ENCODE peak calls at places on chromosomes 4 and X, in ten cellular contexts. C is transverse colon, N is A549, K is HFF-Myc, L is left ventricle myocardium inferior, W is body of pancreas, U is lung, Z is kidney epithelial cell, O is esophagus squamous epithelium, S is GM06990. G is an unnamed sample.

GRCh38 chr4:81565137-81565870 is 93.6 kb upstream of the RASGEF1B start:
- DNase-seq in C (peak), N (no peak), K (no peak), L (peak), W (peak), U (peak), Z (no peak), O (no peak), S (no peak), G (no peak)

GRCh38 chrX:118211891-118212816 is 95.5 kb upstream of the KLHL13 start:
- DNase-seq in C (no peak), N (no peak), K (no peak), L (no peak), W (no peak), U (no peak), Z (no peak), O (no peak), S (peak), G (no peak)

GRCh38 chr4:156941940-156942548 is 29.6 kb downstream of the PDGFC start:
- DNase-seq in C (peak), N (peak), K (peak), L (no peak), W (peak), U (peak), Z (peak), O (no peak), S (no peak), G (no peak)

GRCh38 chr4:10077492-10078335 is 38.9 kb downstream of the WDR1 start:
- DNase-seq in C (no peak), N (no peak), K (no peak), L (peak), W (peak), U (no peak), Z (no peak), O (no peak), S (no peak), G (no peak)

GRCh38 chrX:107675823-107676555 is 47.7 kb downstream of the PRPS1 start:
- DNase-seq in C (no peak), N (no peak), K (no peak), L (no peak), W (no peak), U (peak), Z (no peak), O (no peak), S (no peak), G (no peak)

GRCh38 chr4:5708171-5708828 is at the start of gene EVC2:
- DNase-seq in C (peak), N (peak), K (no peak), L (peak), W (peak), U (peak), Z (no peak), O (no peak), S (peak), G (peak)

GRCh38 chr4:73731968-73732610 is 8.3 kb upstream of the CXCL8 start:
- DNase-seq in C (no peak), N (no peak), K (no peak), L (no peak), W (no peak), U (peak), Z (no peak), O (peak), S (no peak), G (no peak)

GRCh38 chr4:19700951-19701350 is 550.8 kb upstream of the SLIT2 start:
- DNase-seq in C (no peak), N (no peak), K (no peak), L (no peak), W (no peak), U (no peak), Z (peak), O (no peak), S (no peak), G (no peak)

GRCh38 chr4:27759621-27760020 is 899.0 kb downstream of the STIM2 start:
- DNase-seq in C (no peak), N (no peak), K (no peak), L (no peak), W (no peak), U (no peak), Z (no peak), O (no peak), S (no peak), G (no peak)

GRCh38 chrX:74293343-74293946 is 10.5 kb upstream of the ZCCHC13 start:
- DNase-seq in C (peak), N (peak), K (no peak), L (peak), W (peak), U (peak), Z (peak), O (no peak), S (peak), G (peak)

GRCh38 chr4:142719854-142720541 is 126.1 kb downstream of the INPP4B start:
- DNase-seq in C (no peak), N (peak), K (no peak), L (no peak), W (no peak), U (no peak), Z (no peak), O (no peak), S (no peak), G (peak)

GRCh38 chr4:21387683-21388082 is 560.9 kb downstream of the KCNIP4 start:
- DNase-seq in C (no peak), N (no peak), K (no peak), L (no peak), W (no peak), U (no peak), Z (no peak), O (no peak), S (no peak), G (no peak)

GRCh38 chrX:18674788-18675735 is 3.2 kb upstream of the RS1 start:
- DNase-seq in C (peak), N (peak), K (peak), L (peak), W (peak), U (peak), Z (no peak), O (peak), S (peak), G (peak)

DNA sequence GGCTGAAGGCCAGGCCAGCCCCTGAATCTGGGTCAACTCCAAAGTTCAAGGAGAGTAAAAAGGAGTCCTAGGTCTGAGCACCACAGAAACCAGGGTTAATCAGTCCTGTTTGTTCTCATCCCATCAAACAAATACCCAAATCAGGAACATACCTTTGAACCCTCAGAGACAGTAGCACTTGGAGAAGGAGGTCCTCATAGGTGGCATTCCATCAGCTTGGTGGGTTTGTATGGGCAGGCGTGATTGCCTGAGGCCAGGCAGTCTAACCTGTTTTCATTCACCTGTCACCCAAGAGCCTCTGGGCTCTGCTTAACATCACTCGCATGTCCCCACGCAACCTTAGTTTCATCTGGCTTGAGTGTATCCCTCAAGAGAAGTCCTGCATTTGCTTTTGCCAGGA is 17.5 kb upstream of the MBTPS2 start:
- DNase-seq in C (no peak), N (no peak), K (no peak), L (no peak), W (no peak), U (no peak), Z (no peak), O (no peak), S (no peak), G (no peak)
- TF ChIP-seq CTCF in C (no peak), N (no peak), K (no peak), L (no peak), W (no peak), U (no peak), Z (no peak), O (no peak), S (no peak), G (no peak)

GRCh38 chr4:94757192-94758140 is at the start of gene BMPR1B:
- DNase-seq in C (no peak), N (no peak), K (no peak), L (no peak), W (peak), U (no peak), Z (peak), O (no peak), S (no peak), G (no peak)
- TF ChIP-seq CTCF in C (no peak), N (peak), K (no peak), L (no peak), W (no peak), U (no peak), Z (peak), O (no peak), S (no peak), G (no peak)

DNA sequence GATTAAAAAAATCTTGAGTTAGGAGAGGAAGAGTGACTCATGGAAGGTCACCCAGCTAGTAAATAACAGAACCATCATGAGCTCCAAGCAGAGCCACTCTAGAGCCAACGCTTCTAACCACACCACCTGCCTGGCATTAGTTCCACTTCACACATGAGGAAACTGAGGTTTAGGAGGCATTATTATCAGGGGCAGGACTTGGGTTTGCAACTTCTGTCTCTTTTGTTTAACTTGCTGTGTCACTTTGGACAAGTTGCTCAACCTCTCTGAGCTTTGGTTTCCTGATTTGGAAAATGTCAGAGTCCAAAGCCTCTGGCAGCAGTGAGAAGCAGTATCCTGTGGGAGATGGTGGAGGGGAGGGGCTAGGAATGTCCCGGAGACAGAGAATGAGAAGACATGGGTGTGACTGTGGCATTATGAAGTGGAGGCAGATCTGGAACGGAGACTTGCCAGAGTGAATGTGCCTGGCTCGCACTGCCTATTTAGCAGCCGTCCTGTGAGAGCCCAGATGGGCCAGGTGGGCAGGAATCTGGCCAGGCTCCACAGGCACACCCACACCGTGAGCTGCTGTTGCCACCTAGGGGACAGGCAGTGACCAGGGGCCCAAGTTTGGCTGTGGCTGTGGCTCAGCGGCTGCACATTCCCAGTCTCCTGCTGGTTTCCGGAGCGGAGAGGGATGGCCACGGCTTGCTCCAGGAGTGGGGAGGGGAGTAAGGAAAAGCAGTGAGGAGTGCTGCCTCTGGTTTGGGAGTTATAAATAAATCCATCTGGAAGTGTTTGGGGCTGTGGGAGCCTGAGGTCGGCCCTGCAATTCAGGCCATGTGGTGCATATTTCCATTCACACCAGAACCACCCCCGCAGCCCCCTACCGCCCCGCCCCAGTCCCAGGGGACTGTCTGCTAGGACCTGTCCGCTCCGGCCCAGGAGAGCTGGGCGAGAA is 93.4 kb downstream of the NHSL2 start:
- DNase-seq in C (no peak), N (no peak), K (peak), L (peak), W (no peak), U (no peak), Z (no peak), O (no peak), S (no peak), G (no peak)
- TF ChIP-seq CTCF in C (no peak), N (peak), K (peak), L (no peak), W (no peak), U (no peak), Z (peak), O (no peak), S (peak), G (no peak)

DNA sequence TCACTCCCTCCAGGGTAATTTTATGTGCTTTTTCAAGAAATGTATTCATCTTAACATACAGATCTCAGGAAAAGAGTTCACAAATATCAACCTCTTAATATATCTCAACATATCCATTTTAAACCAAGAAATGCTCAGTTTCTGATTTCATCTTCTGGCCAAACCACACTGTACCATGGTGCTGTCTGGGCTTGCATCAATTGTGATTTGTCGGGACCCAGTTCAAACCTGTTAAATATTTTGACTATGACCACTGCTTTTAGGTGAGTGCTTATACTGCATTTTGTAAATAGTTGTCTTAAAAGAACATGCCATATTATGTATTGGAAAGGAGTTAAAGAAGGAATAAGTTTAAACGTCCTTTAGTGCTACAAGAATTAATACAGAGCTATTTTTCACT is 352.1 kb downstream of the SPOCK3 start:
- DNase-seq in C (no peak), N (no peak), K (no peak), L (no peak), W (no peak), U (no peak), Z (no peak), O (no peak), S (no peak), G (no peak)
- TF ChIP-seq CTCF in C (no peak), N (no peak), K (no peak), L (no peak), W (no peak), U (no peak), Z (no peak), O (no peak), S (no peak), G (no peak)

DNA sequence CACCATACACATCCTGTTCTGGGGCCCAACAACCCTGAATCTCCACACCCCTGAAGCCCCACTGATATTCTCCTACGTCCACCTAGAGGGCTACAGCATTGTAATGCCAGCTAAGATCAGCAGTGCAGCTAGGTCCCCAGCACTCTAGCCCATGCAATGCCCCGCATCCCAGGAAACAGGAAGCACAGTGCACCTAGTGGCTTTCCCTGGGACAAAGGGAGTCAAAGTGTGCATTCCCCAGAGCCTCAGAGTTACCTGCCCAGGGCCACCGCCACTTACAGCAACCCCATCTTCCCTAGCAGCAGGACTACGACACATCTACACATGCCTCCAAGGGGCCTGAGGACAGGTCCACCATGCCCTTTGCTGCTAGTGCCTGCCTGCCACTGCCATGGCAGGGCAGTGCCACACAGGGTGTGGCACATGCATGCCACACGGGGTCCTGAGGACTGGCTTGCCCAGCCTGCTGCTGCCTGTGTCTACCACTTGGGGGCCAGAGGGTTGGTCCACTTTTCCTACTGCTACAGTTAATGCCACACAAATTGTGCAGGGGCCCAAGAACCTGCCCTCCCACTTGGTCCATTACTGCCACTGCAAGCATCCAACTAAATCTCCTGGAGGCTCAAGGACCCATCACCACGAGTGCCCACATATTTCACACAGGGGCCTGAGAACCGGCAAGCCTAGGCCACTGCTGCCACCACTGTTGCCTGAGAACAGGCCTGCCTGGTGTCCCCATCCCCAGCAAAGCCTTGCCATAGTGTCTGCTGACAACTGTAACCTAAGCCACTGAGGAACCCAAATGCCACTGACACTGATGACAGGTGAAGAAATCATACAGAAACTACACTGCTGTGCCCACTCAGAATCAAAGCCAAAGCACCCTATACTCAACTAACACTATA is 23.7 kb downstream of the TLR6 start:
- DNase-seq in C (no peak), N (no peak), K (no peak), L (no peak), W (no peak), U (no peak), Z (no peak), O (no peak), S (no peak), G (no peak)
- TF ChIP-seq CTCF in C (no peak), N (no peak), K (peak), L (no peak), W (no peak), U (no peak), Z (no peak), O (no peak), S (peak), G (no peak)

GRCh38 chr4:186946682-186947294 is 223.1 kb upstream of the FAT1 start:
- DNase-seq in C (peak), N (peak), K (no peak), L (no peak), W (peak), U (no peak), Z (no peak), O (no peak), S (no peak), G (no peak)
- TF ChIP-seq CTCF in C (peak), N (peak), K (peak), L (no peak), W (peak), U (no peak), Z (peak), O (peak), S (no peak), G (no peak)

G was measured in GM13977.